ENCODE peak calls at places on chromosomes 2 and 18, in nine cellular contexts. O is Panc1, N is lung, I is fibroblast of lung, J is upper lobe of right lung, V is HCT116, F is PC-3, C is heart right ventricle, K is SJSA1. S is an unnamed sample. For H3K4me1, the result is how much of the 10 kb centered on the place peaks cover.

GRCh38 chr2:237723613-237724012 is 75.0 kb upstream of the RBM44 start:
- DNase-seq in O (no peak), N (no peak), I (peak), J (no peak), V (no peak), F (peak), C (peak), K (no peak), S (peak)

GRCh38 chr2:238425505-238425978 is 1.2 kb upstream of the ASB1 start:
- DNase-seq in O (no peak), N (no peak), I (no peak), J (no peak), V (no peak), F (peak), C (no peak), K (no peak), S (no peak)

GRCh38 chr2:237164474-237165047 is 78.9 kb downstream of the COPS8 start:
- DNase-seq in O (no peak), N (no peak), I (no peak), J (no peak), V (no peak), F (no peak), C (no peak), K (no peak), S (no peak)

GRCh38 chr2:11833601-11834000 is 87.2 kb downstream of the LPIN1 start:
- DNase-seq in O (no peak), N (no peak), I (no peak), J (no peak), V (no peak), F (no peak), C (no peak), K (no peak), S (no peak)

GRCh38 chr2:202690321-202690900 is 55.6 kb downstream of the FAM117B start:
- DNase-seq in O (no peak), N (no peak), I (no peak), J (no peak), V (no peak), F (no peak), C (no peak), K (no peak), S (no peak)

GRCh38 chr2:100483892-100484291 is 13.6 kb downstream of the NMS start:
- DNase-seq in O (no peak), N (no peak), I (no peak), J (no peak), V (no peak), F (no peak), C (no peak), K (no peak), S (no peak)

GRCh38 chr2:218028562-218029348 is 26.0 kb upstream of the TNS1 start:
- DNase-seq in O (no peak), N (no peak), I (no peak), J (peak), V (no peak), F (no peak), C (no peak), K (peak), S (peak)

GRCh38 chr2:22494156-22494555 is 890.8 kb upstream of the KLHL29 start:
- DNase-seq in O (no peak), N (no peak), I (no peak), J (no peak), V (no peak), F (no peak), C (no peak), K (no peak), S (no peak)

GRCh38 chr2:233063269-233063975 is 3.3 kb downstream of the INPP5D start:
- DNase-seq in O (no peak), N (no peak), I (no peak), J (peak), V (no peak), F (no peak), C (no peak), K (no peak), S (no peak)

GRCh38 chr2:43812947-43813346 is 25.7 kb downstream of the ABCG5 start:
- DNase-seq in O (no peak), N (no peak), I (no peak), J (no peak), V (no peak), F (no peak), C (no peak), K (no peak), S (no peak)

GRCh38 chr18:58868440-58868839 is 3.8 kb downstream of the ZNF532 start:
- DNase-seq in O (no peak), N (no peak), I (no peak), J (no peak), V (no peak), F (no peak), C (no peak), K (no peak), S (no peak)

GRCh38 chr18:61201516-61201915 is 131.7 kb upstream of the CDH20 start:
- DNase-seq in O (no peak), N (no peak), I (no peak), J (no peak), V (no peak), F (no peak), C (no peak), K (no peak), S (no peak)

GRCh38 chr2:165008916-165009315 is 53.6 kb upstream of the SLC38A11 start:
- DNase-seq in O (no peak), N (no peak), I (no peak), J (no peak), V (no peak), F (peak), C (no peak), K (no peak), S (no peak)

GRCh38 chr2:38997784-38998183 is 108.1 kb downstream of the ARHGEF33 start:
- DNase-seq in O (no peak), N (no peak), I (peak), J (no peak), V (no peak), F (peak), C (no peak), K (peak), S (no peak)

GRCh38 chr2:112056626-112056987 is 1.5 kb downstream of the TMEM87B start:
- DNase-seq in O (no peak), N (no peak), I (no peak), J (no peak), V (no peak), F (no peak), C (no peak), K (no peak), S (no peak)

GRCh38 chr18:9062418-9062751 is 40.1 kb upstream of the NDUFV2 start:
- DNase-seq in O (no peak), N (no peak), I (no peak), J (no peak), V (no peak), F (no peak), C (no peak), K (no peak), S (no peak)

GRCh38 chr2:43576983-43577892 is 18.6 kb downstream of the THADA start:
- DNase-seq in O (no peak), N (no peak), I (peak), J (no peak), V (no peak), F (peak), C (no peak), K (no peak), S (no peak)

GRCh38 chr18:13726972-13727331 is 479 bp downstream of the RNMT start:
- DNase-seq in O (no peak), N (no peak), I (no peak), J (no peak), V (no peak), F (peak), C (no peak), K (peak), S (peak)

GRCh38 chr2:180647206-180647605 is 333.2 kb upstream of the UBE2E3 start:
- DNase-seq in O (no peak), N (no peak), I (no peak), J (no peak), V (no peak), F (no peak), C (no peak), K (no peak), S (no peak)

GRCh38 chr18:78518805-78519204 is 460.8 kb upstream of the SALL3 start:
- DNase-seq in O (no peak), N (no peak), I (no peak), J (no peak), V (no peak), F (no peak), C (no peak), K (no peak), S (no peak)

GRCh38 chr18:54983041-54983686 is 23.9 kb upstream of the CCDC68 start:
- DNase-seq in O (peak), N (no peak), I (peak), J (no peak), V (peak), F (peak), C (no peak), K (no peak), S (peak)

GRCh38 chr2:168192143-168192785 is 55.1 kb downstream of the STK39 start:
- DNase-seq in O (no peak), N (no peak), I (no peak), J (no peak), V (no peak), F (no peak), C (no peak), K (no peak), S (no peak)

GRCh38 chr2:119808516-119809147 is 48.9 kb downstream of the PTPN4 start:
- DNase-seq in O (no peak), N (no peak), I (no peak), J (no peak), V (no peak), F (peak), C (no peak), K (no peak), S (no peak)

GRCh38 chr2:134583462-134583861 is 135.3 kb downstream of the TMEM163 start:
- DNase-seq in O (no peak), N (no peak), I (no peak), J (no peak), V (no peak), F (no peak), C (no peak), K (no peak), S (no peak)

GRCh38 chr2:92073036-92073814 is 2798.0 kb upstream of the TEKT4 start:
- DNase-seq in O (no peak), N (no peak), I (no peak), J (peak), V (no peak), F (no peak), C (no peak), K (peak), S (no peak)

GRCh38 chr2:64268330-64268729 is 124.1 kb upstream of the PELI1 start:
- DNase-seq in O (no peak), N (no peak), I (no peak), J (no peak), V (no peak), F (peak), C (no peak), K (no peak), S (no peak)

GRCh38 chr18:55589625-55590291 is 1.8 kb upstream of the TCF4 start:
- DNase-seq in O (no peak), N (peak), I (peak), J (peak), V (no peak), F (peak), C (peak), K (peak), S (no peak)

GRCh38 chr2:25315316-25315680 is 26.4 kb downstream of the DNMT3A start:
- DNase-seq in O (no peak), N (no peak), I (no peak), J (no peak), V (no peak), F (no peak), C (no peak), K (no peak), S (no peak)

GRCh38 chr2:25313711-25314513 is 27.8 kb downstream of the DNMT3A start:
- DNase-seq in O (no peak), N (no peak), I (no peak), J (no peak), V (no peak), F (no peak), C (no peak), K (no peak), S (no peak)

GRCh38 chr2:25312958-25313710 is 28.6 kb downstream of the DNMT3A start:
- DNase-seq in O (no peak), N (no peak), I (no peak), J (no peak), V (no peak), F (no peak), C (no peak), K (no peak), S (no peak)

GRCh38 chr2:25316101-25316500 is 25.6 kb downstream of the DNMT3A start:
- DNase-seq in O (no peak), N (peak), I (no peak), J (peak), V (no peak), F (no peak), C (no peak), K (no peak), S (no peak)

GRCh38 chr2:25314514-25315315 is 27.0 kb downstream of the DNMT3A start:
- DNase-seq in O (no peak), N (peak), I (peak), J (peak), V (no peak), F (no peak), C (peak), K (no peak), S (no peak)
- H3K4me1 ChIP-seq in O (under half), N (under half), I (under half), J (under half), V (under half), F (under half), C (half or more), K (under half), S (under half)

GRCh38 chr18:59905686-59906091 is 5.9 kb downstream of the PMAIP1 start:
- DNase-seq in O (no peak), N (no peak), I (no peak), J (no peak), V (no peak), F (no peak), C (no peak), K (no peak), S (no peak)
- H3K4me1 ChIP-seq in O (under half), N (under half), I (under half), J (under half), V (half or more), F (under half), C (under half), K (half or more), S (under half)

DNA sequence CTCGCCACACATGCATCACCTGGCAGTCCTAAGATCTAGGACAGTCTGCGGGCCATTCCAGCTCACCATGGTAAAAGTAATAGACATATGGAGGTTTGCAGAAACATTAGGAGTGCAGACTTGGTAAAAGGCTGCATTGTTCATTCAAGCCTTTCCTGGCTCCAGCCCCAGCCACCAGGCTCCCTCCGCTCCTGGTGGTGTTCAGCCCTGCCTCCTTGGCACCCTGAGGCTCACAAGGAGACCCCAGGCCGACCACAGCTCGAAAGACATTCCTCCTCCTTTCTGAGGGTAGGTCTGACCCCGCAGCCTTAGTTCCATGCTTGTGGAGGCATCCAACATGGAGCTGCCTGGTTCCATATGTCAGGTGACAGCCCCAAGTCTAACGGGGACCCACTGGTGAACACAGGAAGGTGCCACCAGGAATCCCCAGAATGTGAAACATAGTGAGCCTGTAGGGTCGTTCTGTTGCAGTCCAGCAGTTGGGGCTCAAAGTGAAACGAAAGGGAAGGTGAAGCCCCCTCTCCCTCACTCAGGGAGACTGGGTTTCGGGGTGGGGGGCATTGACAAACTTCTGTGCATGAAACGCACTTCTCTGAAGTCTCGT is 5.0 kb upstream of the SP100 start:
- DNase-seq in O (no peak), N (no peak), I (no peak), J (no peak), V (no peak), F (no peak), C (no peak), K (no peak), S (no peak)
- H3K4me1 ChIP-seq in O (under half), N (under half), I (under half), J (under half), V (under half), F (under half), C (under half), K (under half), S (under half)

DNA sequence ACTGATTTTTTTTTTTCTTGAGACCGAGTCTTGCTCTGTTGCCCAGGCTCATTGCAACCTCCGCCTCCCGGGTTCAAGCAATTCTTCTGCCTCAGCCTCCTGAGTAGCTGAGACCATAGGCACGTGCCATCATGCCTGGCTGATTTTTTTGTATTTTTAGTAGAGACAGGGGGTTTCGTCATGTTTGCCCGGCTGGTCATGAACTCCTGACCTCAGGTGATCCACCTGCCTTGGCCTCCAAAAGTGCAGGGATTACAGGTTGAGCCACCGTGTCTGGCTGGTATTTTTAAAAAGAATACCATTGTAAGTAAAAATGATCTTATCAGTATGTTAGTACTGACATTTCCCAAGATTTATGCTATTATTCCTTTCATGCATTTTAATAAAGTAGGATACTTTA is 105.7 kb downstream of the PIEZO2 start:
- DNase-seq in O (no peak), N (no peak), I (no peak), J (no peak), V (no peak), F (no peak), C (no peak), K (no peak), S (no peak)
- H3K4me1 ChIP-seq in O (under half), N (under half), I (under half), J (under half), V (under half), F (under half), C (under half), K (under half), S (under half)

GRCh38 chr2:200873561-200873960 is 9.1 kb upstream of the CLK1 start:
- DNase-seq in O (no peak), N (no peak), I (no peak), J (no peak), V (no peak), F (no peak), C (no peak), K (no peak), S (no peak)
- H3K4me1 ChIP-seq in O (under half), N (under half), I (under half), J (under half), V (under half), F (under half), C (under half), K (under half), S (under half)

DNA sequence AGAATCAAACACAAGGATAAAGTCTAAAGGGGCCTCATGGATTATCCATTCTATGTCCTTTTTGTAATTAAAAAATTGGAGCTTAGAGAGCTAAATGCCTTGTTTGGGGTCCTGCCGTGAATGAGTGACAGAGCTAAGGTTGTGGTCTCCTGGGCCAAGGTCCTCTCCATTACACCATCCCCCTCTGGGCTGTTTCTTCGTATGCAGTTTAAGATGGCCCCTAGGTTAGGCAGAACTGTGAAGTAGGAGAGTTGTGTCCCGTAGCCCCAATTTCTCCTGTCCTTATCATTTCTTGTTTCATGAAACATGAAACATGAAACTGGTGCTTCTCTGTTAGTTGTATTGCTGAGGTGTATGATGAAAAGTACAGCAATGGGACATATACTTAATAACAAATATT is 32.9 kb downstream of the CRIM1 start:
- DNase-seq in O (no peak), N (no peak), I (no peak), J (no peak), V (no peak), F (no peak), C (no peak), K (no peak), S (no peak)
- H3K4me1 ChIP-seq in O (half or more), N (under half), I (under half), J (under half), V (under half), F (under half), C (half or more), K (half or more), S (half or more)